ENCODE peak calls at places on chromosomes 2 and 18, in six cellular contexts. F is uterus, V is stomach, U is kidney, D is SJSA1, W is H1. A is an unnamed sample.
A peak's percentile ranks its signal among the peaks of the same experiment; 100 is the strongest.

GRCh38 chr2:218618102-218618860 is 10.6 kb downstream of the PLCD4 start:
- DNase-seq in U (no peak), V (no peak), D (no peak), F (no peak), W (no peak), A (no peak)

GRCh38 chr2:120691410-120691809 is 44.3 kb upstream of the GLI2 start:
- DNase-seq in W (no peak), V (no peak), D (no peak), F (no peak), U (peak; percentile 25), A (no peak)

GRCh38 chr2:20634430-20635095 is 16.3 kb downstream of the HS1BP3 start:
- DNase-seq in W (no peak), V (no peak), F (peak; percentile 73), D (no peak), U (peak; percentile 74), A (no peak)

GRCh38 chr2:38443021-38443541 is 66.0 kb upstream of the ATL2 start:
- DNase-seq in U (no peak), D (peak; percentile 79), W (no peak), F (peak; percentile 57), V (peak; percentile 27), A (no peak)

GRCh38 chr2:195561205-195562032 is 95.6 kb upstream of the SLC39A10 start:
- DNase-seq in V (no peak), F (no peak), D (no peak), U (no peak), W (no peak), A (no peak)

GRCh38 chr2:9222246-9222898 is 15.8 kb downstream of the ASAP2 start:
- DNase-seq in V (no peak), F (no peak), U (no peak), D (no peak), W (no peak), A (no peak)

GRCh38 chr2:189179607-189179979 is at the start of gene COL5A2:
- DNase-seq in U (no peak), F (peak; percentile 70), D (peak; percentile 79), V (no peak), W (no peak), A (no peak)

GRCh38 chr2:152186257-152186656 is 10.7 kb upstream of the STAM2 start:
- DNase-seq in V (no peak), D (no peak), W (no peak), F (no peak), U (no peak), A (no peak)

GRCh38 chr2:149329068-149329467 is 1.3 kb upstream of the LYPD6 start:
- DNase-seq in D (no peak), W (no peak), F (no peak), V (no peak), U (no peak), A (no peak)

GRCh38 chr2:228847684-228848083 is 423.4 kb downstream of the PID1 start:
- DNase-seq in D (no peak), U (no peak), V (no peak), F (no peak), W (no peak), A (no peak)

GRCh38 chr2:188978291-188979081 is 4.3 kb downstream of the COL3A1 start:
- DNase-seq in F (peak; percentile 61), W (no peak), U (no peak), D (peak; percentile 58), V (no peak), A (no peak)

GRCh38 chr2:57093020-57093419 is 909.2 kb downstream of the CCDC85A start:
- DNase-seq in U (no peak), V (no peak), F (no peak), W (no peak), D (no peak), A (no peak)

GRCh38 chr2:144449028-144449406 is 70.9 kb downstream of the ZEB2 start:
- DNase-seq in F (no peak), W (no peak), D (no peak), V (no peak), U (peak; percentile 64), A (no peak)

GRCh38 chr2:11528228-11528627 is 5.6 kb upstream of the GREB1 start:
- DNase-seq in F (no peak), W (no peak), D (no peak), V (no peak), U (no peak), A (no peak)

GRCh38 chr2:46471-47345 is at the start of gene FAM110C:
- DNase-seq in F (peak; percentile 63), W (no peak), V (peak; percentile 88), U (peak; percentile 95), D (no peak), A (no peak)

GRCh38 chr18:5309888-5310470 is 14.5 kb upstream of the ZBTB14 start:
- DNase-seq in D (no peak), W (no peak), F (no peak), V (no peak), U (no peak), A (peak; percentile 57)

GRCh38 chr2:42060718-42061619 is 13.1 kb downstream of the PKDCC start:
- DNase-seq in F (peak; percentile 77), V (no peak), U (peak; percentile 90), D (no peak), W (no peak), A (no peak)

GRCh38 chr2:10030311-10030736 is 13.0 kb upstream of the KLF11 start:
- DNase-seq in D (no peak), W (no peak), V (no peak), F (no peak), U (peak; percentile 54), A (no peak)

GRCh38 chr2:23385351-23385747 is 370 bp downstream of the KLHL29 start:
- DNase-seq in D (no peak), V (no peak), F (peak; percentile 31), U (peak; percentile 86), W (no peak), A (no peak)

GRCh38 chr2:153870308-153870707 is 1.4 kb upstream of the GALNT13 start:
- DNase-seq in D (no peak), V (no peak), U (no peak), F (no peak), W (no peak), A (no peak)

GRCh38 chr2:119283873-119284331 is 60.3 kb downstream of the STEAP3 start:
- DNase-seq in V (peak; percentile 77), F (no peak), W (no peak), D (no peak), U (peak; percentile 87), A (no peak)

GRCh38 chr2:6896930-6897759 is 19.6 kb downstream of the RSAD2 start:
- DNase-seq in V (no peak), D (no peak), F (no peak), W (no peak), U (no peak), A (no peak)

GRCh38 chr18:14922031-14922430 is 174.1 kb downstream of the ANKRD30B start:
- DNase-seq in D (peak; percentile 12), F (no peak), U (no peak), V (no peak), W (no peak), A (no peak)

GRCh38 chr18:14920976-14921375 is 173.0 kb downstream of the ANKRD30B start:
- DNase-seq in F (no peak), U (no peak), D (no peak), V (no peak), W (no peak), A (no peak)

GRCh38 chr18:14921547-14921946 is 173.6 kb downstream of the ANKRD30B start:
- DNase-seq in F (no peak), V (no peak), U (no peak), D (no peak), W (no peak), A (no peak)

GRCh38 chr18:14924226-14924625 is 176.3 kb downstream of the ANKRD30B start:
- DNase-seq in U (no peak), F (no peak), V (no peak), D (no peak), W (no peak), A (no peak)

DNA sequence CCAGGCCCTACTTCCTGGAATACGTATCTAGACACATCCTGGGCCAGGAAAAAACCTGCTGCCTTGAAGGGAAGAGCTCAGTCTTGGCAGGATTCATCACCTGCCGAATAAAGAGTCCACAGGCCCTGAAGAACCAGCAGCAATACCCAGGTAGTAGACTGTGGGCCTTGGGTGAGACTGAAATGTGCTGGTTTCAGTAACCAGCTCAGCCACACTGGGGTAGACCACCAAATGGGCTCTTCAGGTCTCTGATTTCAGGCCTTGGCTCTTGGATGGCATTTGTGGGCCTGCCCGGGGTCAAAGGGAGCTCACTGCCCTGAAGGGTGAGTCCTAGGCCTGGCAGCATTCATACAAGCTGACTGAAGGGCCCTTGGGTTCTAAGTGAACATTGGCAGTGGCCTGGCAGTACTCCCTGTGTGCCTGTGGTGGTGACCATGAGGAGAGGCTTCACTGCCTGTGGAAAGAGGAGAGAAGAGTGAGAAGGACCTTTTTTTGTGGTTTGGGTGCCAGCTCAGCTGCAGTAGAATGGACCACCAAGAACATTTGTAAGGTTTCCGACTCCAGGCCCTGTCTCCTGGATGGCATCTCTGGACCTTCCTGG is 175.1 kb downstream of the ANKRD30B start:
- DNase-seq in W (no peak), F (no peak), D (no peak), U (no peak), V (no peak), A (no peak)
- H3K9me3 ChIP-seq in W (peaks cover 85% of the 10 kb centered on the region), F (no peaks in the 10 kb centered on the region), D (peaks cover 12% of the 10 kb centered on the region), U (no peaks in the 10 kb centered on the region), V (no peaks in the 10 kb centered on the region), A (no peaks in the 10 kb centered on the region)

DNA sequence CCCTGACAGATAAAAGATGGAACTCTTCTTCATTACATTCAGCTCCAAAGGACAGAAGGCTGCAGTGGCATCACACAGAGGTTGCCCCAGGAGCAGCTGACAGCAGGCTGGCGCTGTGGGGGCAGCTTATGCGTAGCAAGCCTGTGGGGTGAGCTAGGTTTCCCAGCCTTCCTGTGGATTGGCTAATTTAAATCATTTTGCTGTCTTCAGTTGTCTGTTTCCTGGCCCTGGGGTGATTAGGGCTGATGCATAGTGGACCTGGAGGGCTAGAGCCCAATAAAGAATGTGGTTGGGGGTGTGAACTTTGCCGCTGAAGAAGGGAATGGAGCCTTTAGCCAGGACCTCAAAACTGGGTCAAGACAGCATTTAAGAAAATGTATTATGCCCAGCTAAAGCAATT is 1038.0 kb downstream of the SOCS6 start:
- DNase-seq in F (no peak), V (no peak), U (peak; percentile 49), W (no peak), D (no peak), A (no peak)
- H3K9me3 ChIP-seq in F (no peaks in the 10 kb centered on the region), V (no peaks in the 10 kb centered on the region), U (no peaks in the 10 kb centered on the region), W (peaks cover 49% of the 10 kb centered on the region), D (peaks cover 3% of the 10 kb centered on the region), A (no peaks in the 10 kb centered on the region)

GRCh38 chr2:201536046-201536445 is 84.5 kb downstream of the STRADB start:
- DNase-seq in F (no peak), D (no peak), U (no peak), W (no peak), V (no peak), A (no peak)

GRCh38 chr2:201538025-201538424 is 86.5 kb downstream of the STRADB start:
- DNase-seq in V (no peak), U (no peak), F (no peak), D (no peak), W (no peak), A (no peak)

GRCh38 chr2:201532686-201533304 is 81.3 kb downstream of the STRADB start:
- DNase-seq in F (no peak), V (no peak), D (peak; percentile 55), W (no peak), U (no peak), A (no peak)
- H3K9me3 ChIP-seq in F (no peaks in the 10 kb centered on the region), V (peaks cover 12% of the 10 kb centered on the region), D (peaks cover 11% of the 10 kb centered on the region), W (peaks cover 8% of the 10 kb centered on the region), U (no peaks in the 10 kb centered on the region), A (peaks cover 15% of the 10 kb centered on the region)

DNA sequence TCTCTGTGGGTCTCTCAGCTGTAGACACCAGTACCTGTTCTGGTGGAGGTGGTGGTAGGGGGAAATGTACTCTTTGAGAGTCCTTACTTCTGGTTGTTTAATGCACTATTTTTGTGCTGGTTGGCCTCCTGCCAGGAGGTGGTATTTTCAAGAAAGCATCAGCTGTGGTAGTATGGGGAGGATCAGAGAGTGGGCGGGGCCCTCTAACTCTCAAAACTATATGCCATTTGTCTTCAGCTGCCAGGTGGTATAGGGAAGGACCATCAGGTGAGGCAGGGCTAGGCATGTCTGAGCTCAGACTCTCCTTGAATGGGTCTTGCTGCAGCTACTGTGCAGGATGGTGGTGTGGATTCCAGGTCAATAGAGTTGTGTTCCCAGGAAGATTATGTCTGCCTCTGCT is 1100.8 kb downstream of the CNTNAP5 start:
- DNase-seq in W (no peak), U (no peak), D (no peak), V (no peak), F (no peak), A (no peak)
- H3K9me3 ChIP-seq in W (no peaks in the 10 kb centered on the region), U (no peaks in the 10 kb centered on the region), D (peaks cover 3% of the 10 kb centered on the region), V (peaks cover 9% of the 10 kb centered on the region), F (no peaks in the 10 kb centered on the region), A (no peaks in the 10 kb centered on the region)

A was measured in DND-41.